ENCODE peak calls at places on chromosomes 5 and 9, in four cellular contexts. Q, M, F and H are unnamed samples.

GRCh38 chr9:73014011-73014410 is 61.2 kb upstream of the ALDH1A1 start:
- DNase-seq in F (no peak), M (no peak), Q (no peak), H (no peak)

GRCh38 chr9:98791147-98792095 is 4.9 kb downstream of the ANKS6 start:
- DNase-seq in F (peak), M (peak), Q (peak), H (no peak)

GRCh38 chr5:168979140-168979539 is 321.8 kb downstream of the SLIT3 start:
- DNase-seq in Q (no peak), M (no peak), F (no peak), H (no peak)

GRCh38 chr9:128786681-128787582 is at the start of gene TBC1D13:
- DNase-seq in F (peak), Q (peak), M (peak), H (peak)

GRCh38 chr9:91727316-91727861 is 222.6 kb downstream of the ROR2 start:
- DNase-seq in M (peak), Q (peak), F (peak), H (no peak)

GRCh38 chr5:137651022-137651421 is 84.9 kb downstream of the KLHL3 start:
- DNase-seq in M (no peak), F (no peak), Q (no peak), H (no peak)

GRCh38 chr5:123035950-123036390 is 555 bp downstream of the PPIC start:
- DNase-seq in Q (peak), F (peak), M (peak), H (no peak)

GRCh38 chr5:90802695-90803317 is 244.2 kb downstream of the ADGRV1 start:
- DNase-seq in Q (peak), F (no peak), M (peak), H (no peak)

GRCh38 chr5:116442095-116442534 is 132.5 kb downstream of the SEMA6A start:
- DNase-seq in M (no peak), F (no peak), Q (no peak), H (no peak)

GRCh38 chr9:110029422-110029814 is 178.5 kb downstream of the C9orf152 start:
- DNase-seq in M (peak), Q (no peak), F (no peak), H (no peak)

GRCh38 chr9:133953621-133953975 is 38.5 kb downstream of the VAV2 start:
- DNase-seq in M (no peak), F (no peak), Q (no peak), H (no peak)

GRCh38 chr9:94904806-94905205 is 178.3 kb downstream of the AOPEP start:
- DNase-seq in F (no peak), Q (no peak), M (peak), H (no peak)

GRCh38 chr5:121292664-121293063 is 559.0 kb upstream of the FTMT start:
- DNase-seq in F (no peak), M (no peak), Q (no peak), H (no peak)

GRCh38 chr5:56145106-56145505 is 88.0 kb downstream of the ANKRD55 start:
- DNase-seq in M (no peak), F (no peak), Q (no peak), H (no peak)

GRCh38 chr5:152221721-152222629 is 183.1 kb downstream of the NMUR2 start:
- DNase-seq in M (no peak), Q (no peak), F (no peak), H (no peak)

GRCh38 chr5:39869396-39869795 is 444.6 kb upstream of the DAB2 start:
- DNase-seq in Q (no peak), M (no peak), F (no peak), H (no peak)

GRCh38 chr9:134083451-134083850 is 15.6 kb upstream of the BRD3 start:
- DNase-seq in M (no peak), Q (no peak), F (no peak), H (no peak)

GRCh38 chr9:93586290-93587057 is 10.1 kb downstream of the PHF2 start:
- DNase-seq in Q (no peak), F (no peak), M (no peak), H (no peak)

GRCh38 chr9:2066312-2067273 is 51.4 kb downstream of the SMARCA2 start:
- DNase-seq in Q (no peak), F (no peak), M (peak), H (no peak)

GRCh38 chr9:14031015-14031414 is 282.9 kb downstream of the NFIB start:
- DNase-seq in M (no peak), F (no peak), Q (no peak), H (no peak)

GRCh38 chr5:62115009-62115408 is 191.0 kb upstream of the KIF2A start:
- DNase-seq in Q (no peak), M (no peak), F (no peak), H (no peak)

GRCh38 chr9:18482371-18482770 is 8.4 kb downstream of the ADAMTSL1 start:
- DNase-seq in F (no peak), M (no peak), Q (no peak), H (no peak)

GRCh38 chr9:9752722-9753121 is 860.1 kb downstream of the PTPRD start:
- DNase-seq in F (no peak), M (peak), Q (no peak), H (no peak)

GRCh38 chr9:75788006-75788634 is 102.4 kb upstream of the PCSK5 start:
- DNase-seq in F (no peak), M (no peak), Q (no peak), H (no peak)

GRCh38 chr9:104993291-104993963 is 65.5 kb upstream of the ABCA1 start:
- DNase-seq in M (peak), F (peak), Q (no peak), H (no peak)

GRCh38 chr9:8924529-8924928 is 1125.0 kb upstream of the DMAC1 start:
- DNase-seq in F (no peak), M (no peak), Q (no peak), H (no peak)

GRCh38 chr5:56396634-56397033 is 163.5 kb upstream of the ANKRD55 start:
- DNase-seq in Q (no peak), F (no peak), M (no peak), H (no peak)

GRCh38 chr5:168591302-168592013 is 12.3 kb upstream of the PANK3 start:
- DNase-seq in Q (no peak), F (no peak), M (peak), H (no peak)

GRCh38 chr9:101455656-101456235 is 20.2 kb upstream of the ALDOB start:
- DNase-seq in M (no peak), F (no peak), Q (no peak), H (no peak)

GRCh38 chr5:151002250-151002649 is 18.1 kb upstream of the GPX3 start:
- DNase-seq in M (peak), F (no peak), Q (peak), H (no peak)

GRCh38 chr9:109975574-109976327 is 195.8 kb downstream of the PALM2AKAP2 start:
- DNase-seq in M (no peak), Q (no peak), F (no peak), H (no peak)

GRCh38 chr9:133514475-133515239 is 10.1 kb downstream of the MYMK start:
- DNase-seq in Q (no peak), F (no peak), M (no peak), H (no peak)

GRCh38 chr9:91033802-91034201 is 232.2 kb downstream of the SYK start:
- DNase-seq in Q (peak), M (peak), F (no peak), H (no peak)

GRCh38 chr5:155250601-155251000 is 237.0 kb downstream of the KIF4B start:
- DNase-seq in Q (no peak), M (no peak), F (no peak), H (no peak)

GRCh38 chr9:98503867-98504800 is 204.6 kb downstream of the GABBR2 start:
- DNase-seq in Q (no peak), M (no peak), F (no peak), H (no peak)

GRCh38 chr5:73312872-73313510 is 135.6 kb downstream of the FOXD1 start:
- DNase-seq in Q (no peak), F (no peak), M (no peak), H (no peak)

GRCh38 chr5:135303582-135304173 is 95.4 kb downstream of the MACROH2A1 start:
- DNase-seq in F (no peak), M (no peak), Q (no peak), H (no peak)

GRCh38 chr5:127987354-127988148 is 96.0 kb upstream of the SLC12A2 start:
- DNase-seq in F (no peak), M (no peak), Q (no peak), H (no peak)

GRCh38 chr5:123906698-123907295 is 394.8 kb downstream of the CSNK1G3 start:
- DNase-seq in F (no peak), Q (no peak), M (no peak), H (no peak)

GRCh38 chr9:122121391-122121790 is 28.3 kb upstream of the TTLL11 start:
- DNase-seq in M (no peak), Q (no peak), F (no peak), H (no peak)

GRCh38 chr9:122119721-122120120 is 26.6 kb upstream of the TTLL11 start:
- DNase-seq in Q (no peak), M (no peak), F (no peak), H (no peak)

GRCh38 chr9:122120672-122121071 is 27.6 kb upstream of the TTLL11 start:
- DNase-seq in Q (no peak), F (no peak), M (no peak), H (no peak)

GRCh38 chr9:122118343-122119165 is 25.4 kb upstream of the TTLL11 start:
- DNase-seq in Q (no peak), F (no peak), M (no peak), H (no peak)

GRCh38 chr9:122119166-122119521 is 26.0 kb upstream of the TTLL11 start:
- DNase-seq in M (no peak), F (no peak), Q (no peak), H (no peak)
- TF ChIP-seq MAX in M (no peak), F (no peak), Q (no peak), H (no peak)

GRCh38 chr5:170861855-170862766 is at the start of gene RANBP17:
- DNase-seq in Q (no peak), F (peak), M (no peak), H (no peak)
- TF ChIP-seq GABPA in Q (no peak), F (no peak), M (no peak), H (no peak)

GRCh38 chr5:57710126-57710525 is 227.5 kb upstream of the ACTBL2 start:
- DNase-seq in M (no peak), Q (no peak), F (no peak), H (no peak)

GRCh38 chr5:57715296-57715695 is 232.7 kb upstream of the ACTBL2 start:
- DNase-seq in M (no peak), F (no peak), Q (no peak), H (no peak)

GRCh38 chr5:57711946-57712345 is 229.3 kb upstream of the ACTBL2 start:
- DNase-seq in Q (no peak), F (no peak), M (no peak), H (no peak)

GRCh38 chr5:57716661-57717060 is 234.1 kb upstream of the ACTBL2 start:
- DNase-seq in M (no peak), Q (no peak), F (no peak), H (no peak)

GRCh38 chr5:57711471-57711870 is 228.9 kb upstream of the ACTBL2 start:
- DNase-seq in F (no peak), Q (no peak), M (no peak), H (no peak)
- TF ChIP-seq SP1 in F (no peak), Q (no peak), M (no peak), H (no peak)

GRCh38 chr5:175479125-175479881 is 943 bp downstream of the SFXN1 start:
- DNase-seq in M (peak), Q (no peak), F (no peak), H (no peak)
- TF ChIP-seq MAX in M (no peak), Q (no peak), F (no peak), H (no peak)